ENCODE peak calls at places on chromosomes 1 and 21, in eight cellular contexts. One of them, this sample, is unnamed.

GRCh38 chr1:38735651-38736161 is 123.9 kb downstream of the RRAGC start:
- DNase-seq in glutamatergic neuron: no peak
- DNase-seq in GM20000: no peak
- DNase-seq in NT2/D1: no peak
- DNase-seq in caudate nucleus: no peak
- DNase-seq in kidney: no peak
- DNase-seq in sciatic nerve: no peak
- DNase-seq in psoas muscle: no peak
- DNase-seq in this sample: no peak

GRCh38 chr1:41503507-41504125 is 19.1 kb upstream of the EDN2 start:
- DNase-seq in glutamatergic neuron: no peak
- DNase-seq in GM20000: no peak
- DNase-seq in NT2/D1: no peak
- DNase-seq in caudate nucleus: no peak
- DNase-seq in kidney: no peak
- DNase-seq in sciatic nerve: no peak
- DNase-seq in psoas muscle: no peak
- DNase-seq in this sample: no peak

GRCh38 chr1:81113688-81114087 is 687.0 kb upstream of the ADGRL2 start:
- DNase-seq in glutamatergic neuron: no peak
- DNase-seq in GM20000: no peak
- DNase-seq in NT2/D1: no peak
- DNase-seq in caudate nucleus: no peak
- DNase-seq in kidney: no peak
- DNase-seq in sciatic nerve: no peak
- DNase-seq in psoas muscle: no peak
- DNase-seq in this sample: no peak

GRCh38 chr1:213418268-213419068 is 367.4 kb downstream of the RPS6KC1 start:
- DNase-seq in glutamatergic neuron: no peak
- DNase-seq in GM20000: no peak
- DNase-seq in NT2/D1: no peak
- DNase-seq in caudate nucleus: no peak
- DNase-seq in kidney: no peak
- DNase-seq in sciatic nerve: no peak
- DNase-seq in psoas muscle: no peak
- DNase-seq in this sample: no peak

GRCh38 chr21:34989337-34990151 is 59.6 kb downstream of the RUNX1 start:
- DNase-seq in glutamatergic neuron: no peak
- DNase-seq in GM20000: peak; percentile 34
- DNase-seq in NT2/D1: no peak
- DNase-seq in caudate nucleus: no peak
- DNase-seq in kidney: no peak
- DNase-seq in sciatic nerve: no peak
- DNase-seq in psoas muscle: no peak
- DNase-seq in this sample: no peak

GRCh38 chr1:14222086-14222485 is 376.4 kb upstream of the KAZN start:
- DNase-seq in glutamatergic neuron: no peak
- DNase-seq in GM20000: no peak
- DNase-seq in NT2/D1: no peak
- DNase-seq in caudate nucleus: no peak
- DNase-seq in kidney: no peak
- DNase-seq in sciatic nerve: no peak
- DNase-seq in psoas muscle: no peak
- DNase-seq in this sample: no peak

GRCh38 chr1:83694449-83694848 is 304.5 kb downstream of the TTLL7 start:
- DNase-seq in glutamatergic neuron: no peak
- DNase-seq in GM20000: no peak
- DNase-seq in NT2/D1: peak; percentile 50
- DNase-seq in caudate nucleus: no peak
- DNase-seq in kidney: no peak
- DNase-seq in sciatic nerve: no peak
- DNase-seq in psoas muscle: no peak
- DNase-seq in this sample: no peak

GRCh38 chr1:117633068-117633345 is 27.2 kb downstream of the TENT5C start:
- DNase-seq in glutamatergic neuron: no peak
- DNase-seq in GM20000: no peak
- DNase-seq in NT2/D1: no peak
- DNase-seq in caudate nucleus: no peak
- DNase-seq in kidney: no peak
- DNase-seq in sciatic nerve: no peak
- DNase-seq in psoas muscle: no peak
- DNase-seq in this sample: no peak

GRCh38 chr21:44749116-44749758 is 37.9 kb upstream of the TSPEAR start:
- DNase-seq in glutamatergic neuron: no peak
- DNase-seq in GM20000: no peak
- DNase-seq in NT2/D1: no peak
- DNase-seq in caudate nucleus: no peak
- DNase-seq in kidney: no peak
- DNase-seq in sciatic nerve: no peak
- DNase-seq in psoas muscle: peak; percentile 41
- DNase-seq in this sample: no peak

GRCh38 chr1:42214447-42214871 is 49.9 kb upstream of the GUCA2A start:
- DNase-seq in glutamatergic neuron: no peak
- DNase-seq in GM20000: no peak
- DNase-seq in NT2/D1: no peak
- DNase-seq in caudate nucleus: no peak
- DNase-seq in kidney: no peak
- DNase-seq in sciatic nerve: no peak
- DNase-seq in psoas muscle: no peak
- DNase-seq in this sample: peak; percentile 6

GRCh38 chr1:91744973-91745648 is 140.8 kb downstream of the TGFBR3 start:
- DNase-seq in glutamatergic neuron: no peak
- DNase-seq in GM20000: no peak
- DNase-seq in NT2/D1: no peak
- DNase-seq in caudate nucleus: no peak
- DNase-seq in kidney: no peak
- DNase-seq in sciatic nerve: peak; percentile 79
- DNase-seq in psoas muscle: peak; percentile 75
- DNase-seq in this sample: no peak

GRCh38 chr1:44040856-44041255 is 9.6 kb upstream of the SLC6A9 start:
- DNase-seq in glutamatergic neuron: no peak
- DNase-seq in GM20000: no peak
- DNase-seq in NT2/D1: no peak
- DNase-seq in caudate nucleus: no peak
- DNase-seq in kidney: no peak
- DNase-seq in sciatic nerve: no peak
- DNase-seq in psoas muscle: no peak
- DNase-seq in this sample: no peak

GRCh38 chr1:218693584-218693983 is 348.4 kb downstream of the TGFB2 start:
- DNase-seq in glutamatergic neuron: no peak
- DNase-seq in GM20000: no peak
- DNase-seq in NT2/D1: no peak
- DNase-seq in caudate nucleus: no peak
- DNase-seq in kidney: no peak
- DNase-seq in sciatic nerve: no peak
- DNase-seq in psoas muscle: no peak
- DNase-seq in this sample: no peak

GRCh38 chr1:89957063-89957462 is 37.8 kb upstream of the ZNF326 start:
- DNase-seq in glutamatergic neuron: no peak
- DNase-seq in GM20000: no peak
- DNase-seq in NT2/D1: no peak
- DNase-seq in caudate nucleus: no peak
- DNase-seq in kidney: no peak
- DNase-seq in sciatic nerve: no peak
- DNase-seq in psoas muscle: no peak
- DNase-seq in this sample: no peak

GRCh38 chr1:244254467-244254866 is 197.2 kb downstream of the ADSS2 start:
- DNase-seq in glutamatergic neuron: no peak
- DNase-seq in GM20000: no peak
- DNase-seq in NT2/D1: no peak
- DNase-seq in caudate nucleus: no peak
- DNase-seq in kidney: no peak
- DNase-seq in sciatic nerve: no peak
- DNase-seq in psoas muscle: peak; percentile 61
- DNase-seq in this sample: peak; percentile 44

GRCh38 chr1:87968259-87968955 is 639.7 kb downstream of the LMO4 start:
- DNase-seq in glutamatergic neuron: no peak
- DNase-seq in GM20000: no peak
- DNase-seq in NT2/D1: no peak
- DNase-seq in caudate nucleus: peak; percentile 28
- DNase-seq in kidney: no peak
- DNase-seq in sciatic nerve: no peak
- DNase-seq in psoas muscle: peak; percentile 53
- DNase-seq in this sample: no peak

GRCh38 chr1:9251501-9251900 is 16.9 kb downstream of the H6PD start:
- DNase-seq in glutamatergic neuron: peak; percentile 60
- DNase-seq in GM20000: no peak
- DNase-seq in NT2/D1: no peak
- DNase-seq in caudate nucleus: no peak
- DNase-seq in kidney: no peak
- DNase-seq in sciatic nerve: no peak
- DNase-seq in psoas muscle: peak; percentile 89
- DNase-seq in this sample: no peak

GRCh38 chr1:212229654-212230053 is 55.6 kb upstream of the PPP2R5A start:
- DNase-seq in glutamatergic neuron: no peak
- DNase-seq in GM20000: no peak
- DNase-seq in NT2/D1: no peak
- DNase-seq in caudate nucleus: no peak
- DNase-seq in kidney: no peak
- DNase-seq in sciatic nerve: no peak
- DNase-seq in psoas muscle: no peak
- DNase-seq in this sample: no peak

GRCh38 chr1:235835226-235835625 is 31.5 kb downstream of the LYST start:
- DNase-seq in glutamatergic neuron: no peak
- DNase-seq in GM20000: no peak
- DNase-seq in NT2/D1: no peak
- DNase-seq in caudate nucleus: no peak
- DNase-seq in kidney: no peak
- DNase-seq in sciatic nerve: no peak
- DNase-seq in psoas muscle: peak; percentile 54
- DNase-seq in this sample: no peak

GRCh38 chr1:76106719-76107235 is 32.2 kb downstream of the ST6GALNAC3 start:
- DNase-seq in glutamatergic neuron: no peak
- DNase-seq in GM20000: no peak
- DNase-seq in NT2/D1: no peak
- DNase-seq in caudate nucleus: no peak
- DNase-seq in kidney: no peak
- DNase-seq in sciatic nerve: no peak
- DNase-seq in psoas muscle: no peak
- DNase-seq in this sample: no peak

GRCh38 chr1:47174621-47175020 is 15.2 kb downstream of the PDZK1IP1 start:
- DNase-seq in glutamatergic neuron: no peak
- DNase-seq in GM20000: no peak
- DNase-seq in NT2/D1: no peak
- DNase-seq in caudate nucleus: no peak
- DNase-seq in kidney: no peak
- DNase-seq in sciatic nerve: no peak
- DNase-seq in psoas muscle: no peak
- DNase-seq in this sample: no peak

GRCh38 chr1:7929637-7930036 is 11.0 kb downstream of the TNFRSF9 start:
- DNase-seq in glutamatergic neuron: no peak
- DNase-seq in GM20000: no peak
- DNase-seq in NT2/D1: no peak
- DNase-seq in caudate nucleus: no peak
- DNase-seq in kidney: no peak
- DNase-seq in sciatic nerve: no peak
- DNase-seq in psoas muscle: no peak
- DNase-seq in this sample: no peak

GRCh38 chr1:232416026-232416568 is 213.8 kb downstream of the SIPA1L2 start:
- DNase-seq in glutamatergic neuron: no peak
- DNase-seq in GM20000: no peak
- DNase-seq in NT2/D1: no peak
- DNase-seq in caudate nucleus: no peak
- DNase-seq in kidney: no peak
- DNase-seq in sciatic nerve: no peak
- DNase-seq in psoas muscle: no peak
- DNase-seq in this sample: no peak

GRCh38 chr1:67830928-67831596 is 2.2 kb downstream of the GNG12 start:
- DNase-seq in glutamatergic neuron: no peak
- DNase-seq in GM20000: no peak
- DNase-seq in NT2/D1: no peak
- DNase-seq in caudate nucleus: no peak
- DNase-seq in kidney: no peak
- DNase-seq in sciatic nerve: no peak
- DNase-seq in psoas muscle: no peak
- DNase-seq in this sample: no peak

GRCh38 chr1:14366361-14367018 is 232.0 kb upstream of the KAZN start:
- DNase-seq in glutamatergic neuron: peak; percentile 63
- DNase-seq in GM20000: no peak
- DNase-seq in NT2/D1: no peak
- DNase-seq in caudate nucleus: no peak
- DNase-seq in kidney: no peak
- DNase-seq in sciatic nerve: no peak
- DNase-seq in psoas muscle: peak; percentile 74
- DNase-seq in this sample: no peak

GRCh38 chr1:178645826-178646200 is 79.2 kb upstream of the RALGPS2 start:
- DNase-seq in glutamatergic neuron: no peak
- DNase-seq in GM20000: no peak
- DNase-seq in NT2/D1: no peak
- DNase-seq in caudate nucleus: no peak
- DNase-seq in kidney: no peak
- DNase-seq in sciatic nerve: no peak
- DNase-seq in psoas muscle: no peak
- DNase-seq in this sample: no peak

GRCh38 chr1:93607814-93608187 is 73.8 kb downstream of the BCAR3 start:
- DNase-seq in glutamatergic neuron: no peak
- DNase-seq in GM20000: peak; percentile 76
- DNase-seq in NT2/D1: no peak
- DNase-seq in caudate nucleus: peak; percentile 35
- DNase-seq in kidney: no peak
- DNase-seq in sciatic nerve: no peak
- DNase-seq in psoas muscle: no peak
- DNase-seq in this sample: no peak

GRCh38 chr1:209743145-209743482 is 12.7 kb upstream of the TRAF3IP3 start:
- DNase-seq in glutamatergic neuron: no peak
- DNase-seq in GM20000: no peak
- DNase-seq in NT2/D1: no peak
- DNase-seq in caudate nucleus: no peak
- DNase-seq in kidney: peak; percentile 61
- DNase-seq in sciatic nerve: peak; percentile 80
- DNase-seq in psoas muscle: peak; percentile 72
- DNase-seq in this sample: no peak

GRCh38 chr21:34157456-34158025 is 84.2 kb downstream of the MRPS6 start:
- DNase-seq in glutamatergic neuron: no peak
- DNase-seq in GM20000: no peak
- DNase-seq in NT2/D1: no peak
- DNase-seq in caudate nucleus: no peak
- DNase-seq in kidney: no peak
- DNase-seq in sciatic nerve: no peak
- DNase-seq in psoas muscle: no peak
- DNase-seq in this sample: no peak

GRCh38 chr1:203273206-203273868 is 32.0 kb upstream of the BTG2 start:
- DNase-seq in glutamatergic neuron: peak; percentile 90
- DNase-seq in GM20000: peak; percentile 74
- DNase-seq in NT2/D1: peak; percentile 82
- DNase-seq in caudate nucleus: peak; percentile 60
- DNase-seq in kidney: peak; percentile 94
- DNase-seq in sciatic nerve: peak; percentile 94
- DNase-seq in psoas muscle: peak; percentile 94
- DNase-seq in this sample: peak; percentile 83

GRCh38 chr1:200733907-200734306 is 4.8 kb upstream of the CAMSAP2 start:
- DNase-seq in glutamatergic neuron: no peak
- DNase-seq in GM20000: no peak
- DNase-seq in NT2/D1: no peak
- DNase-seq in caudate nucleus: no peak
- DNase-seq in kidney: no peak
- DNase-seq in sciatic nerve: no peak
- DNase-seq in psoas muscle: no peak
- DNase-seq in this sample: no peak

GRCh38 chr1:210647406-210648333 is 319.0 kb downstream of the HHAT start:
- DNase-seq in glutamatergic neuron: no peak
- DNase-seq in GM20000: no peak
- DNase-seq in NT2/D1: no peak
- DNase-seq in caudate nucleus: no peak
- DNase-seq in kidney: no peak
- DNase-seq in sciatic nerve: no peak
- DNase-seq in psoas muscle: no peak
- DNase-seq in this sample: no peak

GRCh38 chr1:63641615-63642014 is 48.4 kb downstream of the PGM1 start:
- DNase-seq in glutamatergic neuron: no peak
- DNase-seq in GM20000: no peak
- DNase-seq in NT2/D1: no peak
- DNase-seq in caudate nucleus: no peak
- DNase-seq in kidney: no peak
- DNase-seq in sciatic nerve: no peak
- DNase-seq in psoas muscle: no peak
- DNase-seq in this sample: no peak

GRCh38 chr1:101288491-101288944 is 51.7 kb downstream of the S1PR1 start:
- DNase-seq in glutamatergic neuron: peak; percentile 53
- DNase-seq in GM20000: peak; percentile 58
- DNase-seq in NT2/D1: peak; percentile 47
- DNase-seq in caudate nucleus: peak; percentile 4
- DNase-seq in kidney: no peak
- DNase-seq in sciatic nerve: peak; percentile 70
- DNase-seq in psoas muscle: no peak
- DNase-seq in this sample: peak; percentile 61